ENCODE peak calls at places on chromosomes 16 and 17, in ten cellular contexts. I, Q, J, U, N, T, M, S, Z and P are unnamed samples. For H3K4me1, the result is how much of the 10 kb centered on the place peaks cover.

GRCh38 chr16:57634171-57634570 is 5.7 kb downstream of the ADGRG1 start:
- DNase-seq in I (no peak), Q (no peak), J (no peak), U (no peak), N (no peak), T (no peak), M (no peak), S (no peak), Z (no peak), P (no peak)

GRCh38 chr16:73000020-73000906 is 47.7 kb downstream of the ZFHX3 start:
- DNase-seq in I (no peak), Q (peak), J (peak), U (peak), N (peak), T (no peak), M (no peak), S (no peak), Z (peak), P (peak)

GRCh38 chr16:29858149-29858899 is 4.7 kb downstream of the CDIPT start:
- DNase-seq in I (no peak), Q (no peak), J (no peak), U (no peak), N (no peak), T (peak), M (no peak), S (no peak), Z (no peak), P (no peak)

GRCh38 chr16:89689142-89689541 is 2.7 kb downstream of the CDK10 start:
- DNase-seq in I (no peak), Q (no peak), J (no peak), U (no peak), N (no peak), T (no peak), M (no peak), S (no peak), Z (no peak), P (no peak)

GRCh38 chr16:49856741-49857330 is 924 bp upstream of the ZNF423 start:
- DNase-seq in I (no peak), Q (peak), J (peak), U (peak), N (peak), T (no peak), M (peak), S (peak), Z (peak), P (peak)

GRCh38 chr16:64253525-64253924 is 868.3 kb downstream of the CDH11 start:
- DNase-seq in I (no peak), Q (no peak), J (no peak), U (no peak), N (no peak), T (no peak), M (no peak), S (no peak), Z (no peak), P (no peak)

GRCh38 chr17:6752068-6752909 is 3.6 kb upstream of the XAF1 start:
- DNase-seq in I (no peak), Q (no peak), J (peak), U (peak), N (peak), T (peak), M (peak), S (no peak), Z (peak), P (peak)

GRCh38 chr16:50025544-50025931 is 513 bp downstream of the CNEP1R1 start:
- DNase-seq in I (no peak), Q (no peak), J (no peak), U (no peak), N (no peak), T (no peak), M (peak), S (no peak), Z (no peak), P (no peak)

GRCh38 chr16:69424935-69425784 is 741 bp downstream of the CYB5B start:
- DNase-seq in I (no peak), Q (no peak), J (no peak), U (no peak), N (no peak), T (no peak), M (no peak), S (peak), Z (no peak), P (no peak)

GRCh38 chr17:62740066-62740465 is 68.0 kb downstream of the MARCHF10 start:
- DNase-seq in I (no peak), Q (no peak), J (no peak), U (no peak), N (peak), T (no peak), M (no peak), S (no peak), Z (no peak), P (no peak)

DNA sequence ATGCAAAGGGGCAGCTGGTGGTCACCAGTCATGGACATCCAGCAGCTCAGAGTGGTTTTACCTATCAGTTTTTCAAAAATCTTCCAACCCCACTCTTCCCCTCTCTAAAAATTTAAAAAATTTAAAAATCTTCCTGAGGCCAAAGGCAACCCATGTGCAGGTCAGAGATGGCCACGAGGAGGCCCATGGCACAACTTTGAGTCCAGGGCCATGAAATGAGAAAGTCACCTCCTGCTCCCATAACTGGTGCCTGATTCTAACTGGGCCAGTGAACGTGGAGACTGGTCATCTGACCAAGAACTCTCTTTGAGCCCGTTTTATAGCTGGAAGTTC is 124.4 kb downstream of the XYLT1 start:
- DNase-seq in I (no peak), Q (no peak), J (no peak), U (no peak), N (no peak), T (no peak), M (no peak), S (no peak), Z (no peak), P (no peak)
- H3K4me1 ChIP-seq in I (half or more), Q (under half), J (half or more), U (under half), N (under half), T (under half), M (under half), S (under half), Z (half or more), P (under half)

GRCh38 chr16:11098601-11099377 is 154.4 kb downstream of the CLEC16A start:
- DNase-seq in I (no peak), Q (no peak), J (no peak), U (no peak), N (no peak), T (no peak), M (no peak), S (no peak), Z (no peak), P (no peak)

GRCh38 chr16:11099672-11100195 is 155.4 kb downstream of the CLEC16A start:
- DNase-seq in I (no peak), Q (no peak), J (no peak), U (no peak), N (no peak), T (no peak), M (no peak), S (no peak), Z (no peak), P (no peak)

GRCh38 chr16:11101283-11101682 is 154.7 kb downstream of the SOCS1 start:
- DNase-seq in I (no peak), Q (no peak), J (no peak), U (no peak), N (no peak), T (no peak), M (no peak), S (no peak), Z (no peak), P (no peak)

GRCh38 chr16:11101695-11102522 is 154.1 kb downstream of the SOCS1 start:
- DNase-seq in I (no peak), Q (no peak), J (no peak), U (no peak), N (no peak), T (no peak), M (no peak), S (no peak), Z (no peak), P (no peak)

DNA sequence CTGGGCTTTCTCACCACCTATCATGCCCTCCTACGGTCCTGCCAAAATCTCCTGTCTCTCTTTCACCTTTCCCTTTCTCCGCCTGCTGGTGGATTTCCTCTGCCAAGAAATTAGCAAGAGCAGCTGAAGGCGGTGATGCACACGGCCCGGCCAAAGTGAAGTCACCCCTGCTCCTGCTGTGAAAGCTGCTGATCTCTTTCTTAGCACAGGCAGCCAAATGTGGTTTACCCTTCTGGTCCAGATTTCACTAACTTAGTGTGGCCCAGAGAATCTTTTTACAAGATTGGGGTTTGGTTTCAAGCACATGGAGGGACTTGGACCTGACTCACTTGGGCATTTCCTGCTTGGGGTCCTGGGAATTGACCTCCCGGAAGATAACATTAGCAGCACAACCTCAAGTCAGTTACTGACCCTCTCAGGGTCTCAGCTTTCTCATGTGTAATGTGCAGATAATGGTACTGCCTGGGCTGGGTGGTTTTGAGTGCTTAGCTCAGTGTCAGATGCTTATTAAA is 155.7 kb downstream of the SOCS1 start:
- DNase-seq in I (no peak), Q (peak), J (peak), U (no peak), N (peak), T (no peak), M (peak), S (no peak), Z (no peak), P (peak)
- TF ChIP-seq CTCF in I (no peak), Q (peak), J (no peak), U (no peak), N (no peak), T (peak), M (peak), S (peak), Z (no peak), P (peak)

GRCh38 chr17:47204722-47205418 is 4.3 kb upstream of the MYL4 start:
- DNase-seq in I (no peak), Q (no peak), J (no peak), U (no peak), N (peak), T (no peak), M (no peak), S (no peak), Z (no peak), P (no peak)
- H3K4me3 ChIP-seq in I (peak), Q (peak), J (peak), U (no peak), N (peak), T (peak), M (no peak), S (no peak), Z (no peak), P (no peak)

GRCh38 chr16:85461814-85462404 is 151.2 kb upstream of the GSE1 start:
- DNase-seq in I (no peak), Q (no peak), J (peak), U (peak), N (no peak), T (no peak), M (no peak), S (peak), Z (peak), P (no peak)

GRCh38 chr16:85463228-85463611 is 149.9 kb upstream of the GSE1 start:
- DNase-seq in I (no peak), Q (no peak), J (no peak), U (no peak), N (no peak), T (no peak), M (no peak), S (no peak), Z (no peak), P (no peak)

GRCh38 chr16:85463672-85464071 is 149.4 kb upstream of the GSE1 start:
- DNase-seq in I (no peak), Q (no peak), J (no peak), U (no peak), N (no peak), T (no peak), M (no peak), S (no peak), Z (no peak), P (no peak)

GRCh38 chr16:85460983-85461813 is 151.9 kb upstream of the GSE1 start:
- DNase-seq in I (no peak), Q (no peak), J (no peak), U (peak), N (no peak), T (no peak), M (no peak), S (peak), Z (peak), P (no peak)

GRCh38 chr16:85462405-85463227 is 150.5 kb upstream of the GSE1 start:
- DNase-seq in I (no peak), Q (no peak), J (peak), U (no peak), N (peak), T (no peak), M (no peak), S (peak), Z (peak), P (no peak)
- H3K4me1 ChIP-seq in I (under half), Q (under half), J (under half), U (under half), N (under half), T (under half), M (under half), S (under half), Z (under half), P (under half)

GRCh38 chr16:63157818-63158217 is 1121.6 kb upstream of the CDH8 start:
- DNase-seq in I (no peak), Q (no peak), J (no peak), U (no peak), N (no peak), T (no peak), M (no peak), S (no peak), Z (no peak), P (no peak)
- TF ChIP-seq CTCF in I (no peak), Q (no peak), J (no peak), U (no peak), N (no peak), T (no peak), M (no peak), S (no peak), Z (no peak), P (no peak)

GRCh38 chr17:8797621-8798175 is 1.5 kb downstream of the MFSD6L start:
- DNase-seq in I (no peak), Q (no peak), J (no peak), U (no peak), N (no peak), T (no peak), M (no peak), S (no peak), Z (no peak), P (no peak)

GRCh38 chr17:8800656-8801055 is 1.5 kb upstream of the MFSD6L start:
- DNase-seq in I (no peak), Q (no peak), J (no peak), U (no peak), N (no peak), T (no peak), M (no peak), S (no peak), Z (no peak), P (no peak)

GRCh38 chr17:8799851-8800212 is 667 bp upstream of the MFSD6L start:
- DNase-seq in I (no peak), Q (no peak), J (peak), U (no peak), N (no peak), T (no peak), M (no peak), S (no peak), Z (no peak), P (no peak)

GRCh38 chr17:8799001-8799850 is at the start of gene MFSD6L:
- DNase-seq in I (no peak), Q (no peak), J (no peak), U (no peak), N (no peak), T (no peak), M (peak), S (no peak), Z (no peak), P (no peak)

GRCh38 chr17:8798176-8799000 is 777 bp downstream of the MFSD6L start:
- DNase-seq in I (no peak), Q (no peak), J (no peak), U (no peak), N (no peak), T (no peak), M (no peak), S (no peak), Z (no peak), P (no peak)
- H3K4me3 ChIP-seq in I (no peak), Q (no peak), J (no peak), U (no peak), N (no peak), T (no peak), M (peak), S (no peak), Z (peak), P (no peak)

DNA sequence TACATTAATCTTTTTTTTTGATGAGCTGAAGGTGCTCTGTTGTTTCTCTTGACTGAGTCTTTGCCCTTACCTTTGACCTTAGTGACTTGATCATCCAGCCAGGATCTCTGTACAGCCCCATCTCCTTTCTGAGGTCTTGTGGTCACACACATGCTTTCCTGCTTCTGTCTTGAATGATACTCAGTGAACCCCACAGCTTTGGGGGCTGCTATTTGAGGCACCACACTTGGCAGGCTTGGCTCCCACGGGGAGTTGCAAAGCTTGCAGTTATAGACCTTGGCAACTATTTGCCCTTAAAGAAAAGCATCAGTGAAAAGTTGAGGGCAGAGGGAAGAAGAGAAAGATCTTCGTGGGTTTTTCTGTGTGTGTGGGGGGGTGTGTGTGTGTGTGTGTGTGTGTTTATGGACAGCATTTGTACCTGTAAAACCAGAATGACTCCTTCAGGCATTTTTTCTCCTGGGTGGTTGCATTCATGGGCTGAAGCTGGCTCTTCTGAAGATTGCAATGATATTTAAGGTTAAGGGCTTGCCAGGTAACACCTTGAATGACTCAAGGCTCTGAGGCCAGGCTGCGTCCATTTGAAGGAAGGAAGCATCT is 101.6 kb downstream of the MSI2 start:
- DNase-seq in I (no peak), Q (no peak), J (no peak), U (no peak), N (no peak), T (no peak), M (peak), S (no peak), Z (no peak), P (no peak)
- H3K4me1 ChIP-seq in I (under half), Q (under half), J (under half), U (under half), N (under half), T (under half), M (under half), S (under half), Z (under half), P (under half)